ENCODE peak calls at places on chromosomes 4 and X, in five cellular contexts. T is cardiac muscle cell, U is heart left ventricle, G is GM12878, Q is tibial artery. R is an unnamed sample. For H3K4me1, the result is how much of the 10 kb centered on the place peaks cover.

GRCh38 chr4:36325499-36325898 is 44.1 kb downstream of the DTHD1 start:
- DNase-seq in T (no peak), U (no peak), G (peak), Q (no peak), R (no peak)

GRCh38 chrX:81121513-81122363 is 80.0 kb downstream of the HMGN5 start:
- DNase-seq in T (peak), U (peak), G (peak), Q (peak), R (peak)

GRCh38 chr4:184719407-184719806 is 14.5 kb downstream of the CENPU start:
- DNase-seq in T (no peak), U (no peak), G (no peak), Q (no peak), R (no peak)

GRCh38 chrX:136159615-136160025 is 12.3 kb downstream of the FHL1 start:
- DNase-seq in T (no peak), U (no peak), G (no peak), Q (no peak), R (no peak)

GRCh38 chrX:32448945-32449344 is 762.4 kb downstream of the DMD start:
- DNase-seq in T (no peak), U (no peak), G (peak), Q (no peak), R (no peak)

GRCh38 chr4:145481164-145481941 is at the start of gene SMAD1:
- DNase-seq in T (peak), U (peak), G (no peak), Q (peak), R (peak)

GRCh38 chrX:140439455-140439854 is 65.4 kb downstream of the SOX3 start:
- DNase-seq in T (no peak), U (no peak), G (no peak), Q (no peak), R (no peak)

GRCh38 chr4:97867557-97868091 is 275.7 kb downstream of the STPG2 start:
- DNase-seq in T (no peak), U (no peak), G (no peak), Q (no peak), R (peak)

GRCh38 chr4:793109-793861 is 32.6 kb downstream of the CPLX1 start:
- DNase-seq in T (no peak), U (no peak), G (no peak), Q (no peak), R (no peak)

GRCh38 chr4:89285735-89286134 is 21.9 kb downstream of the GPRIN3 start:
- DNase-seq in T (no peak), U (no peak), G (no peak), Q (no peak), R (no peak)

GRCh38 chr4:89287945-89288344 is 19.7 kb downstream of the GPRIN3 start:
- DNase-seq in T (no peak), U (no peak), G (no peak), Q (no peak), R (no peak)

GRCh38 chr4:89283975-89284556 is 23.5 kb downstream of the GPRIN3 start:
- DNase-seq in T (no peak), U (no peak), G (no peak), Q (no peak), R (no peak)

GRCh38 chr4:89283226-89283974 is 24.2 kb downstream of the GPRIN3 start:
- DNase-seq in T (peak), U (no peak), G (no peak), Q (no peak), R (no peak)

GRCh38 chr4:89284828-89285227 is 22.8 kb downstream of the GPRIN3 start:
- DNase-seq in T (no peak), U (peak), G (no peak), Q (no peak), R (no peak)
- H3K4me1 ChIP-seq in T (under half), U (under half), G (under half), Q (under half), R (under half)

GRCh38 chr4:7824218-7824617 is 115.4 kb downstream of the AFAP1 start:
- DNase-seq in T (peak), U (no peak), G (no peak), Q (no peak), R (no peak)

GRCh38 chr4:7821245-7822165 is 118.2 kb downstream of the AFAP1 start:
- DNase-seq in T (peak), U (no peak), G (no peak), Q (no peak), R (peak)

GRCh38 chr4:7820031-7820825 is 119.4 kb downstream of the AFAP1 start:
- DNase-seq in T (no peak), U (no peak), G (no peak), Q (no peak), R (no peak)

GRCh38 chr4:7823416-7823824 is 116.2 kb downstream of the AFAP1 start:
- DNase-seq in T (peak), U (peak), G (no peak), Q (peak), R (peak)

GRCh38 chr4:7822858-7823257 is 116.8 kb downstream of the AFAP1 start:
- DNase-seq in T (no peak), U (peak), G (no peak), Q (peak), R (no peak)
- H3K4me1 ChIP-seq in T (under half), U (half or more), G (under half), Q (under half), R (half or more)

GRCh38 chr4:147737623-147738022 is 5.7 kb downstream of the ARHGAP10 start:
- DNase-seq in T (no peak), U (no peak), G (no peak), Q (no peak), R (no peak)
- H3K4me1 ChIP-seq in T (under half), U (half or more), G (under half), Q (under half), R (under half)

DNA sequence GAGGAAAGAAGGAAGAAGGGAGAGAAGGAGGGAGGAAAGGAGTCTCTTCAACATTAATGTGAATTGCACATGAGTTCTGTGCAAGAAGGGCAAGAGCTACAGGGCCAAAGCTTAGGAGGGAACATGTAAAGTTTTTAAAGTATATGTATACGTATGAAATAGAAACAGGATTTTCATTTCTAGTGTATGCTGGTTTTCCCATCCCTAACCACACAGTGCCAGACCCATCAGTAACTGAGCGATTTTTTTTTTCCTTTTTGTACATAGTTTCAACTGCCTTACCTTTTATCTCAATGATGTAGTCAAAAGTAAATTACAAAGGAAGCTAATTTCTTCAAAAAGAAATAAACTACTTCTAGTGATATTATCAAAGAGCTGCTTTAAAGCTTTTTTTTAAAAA is 157.6 kb downstream of the SH3KBP1 start:
- DNase-seq in T (no peak), U (no peak), G (no peak), Q (no peak), R (no peak)
- H3K4me1 ChIP-seq in T (under half), U (under half), G (under half), Q (under half), R (under half)

GRCh38 chrX:152895724-152896420 is 2.0 kb upstream of the ZNF185 start:
- DNase-seq in T (no peak), U (no peak), G (no peak), Q (no peak), R (no peak)

GRCh38 chrX:152895121-152895520 is 2.7 kb upstream of the ZNF185 start:
- DNase-seq in T (no peak), U (no peak), G (no peak), Q (no peak), R (no peak)

GRCh38 chrX:152897216-152898144 is at the start of gene ZNF185:
- DNase-seq in T (peak), U (no peak), G (no peak), Q (no peak), R (no peak)

GRCh38 chrX:152898442-152898841 is 575 bp downstream of the ZNF185 start:
- DNase-seq in T (no peak), U (no peak), G (no peak), Q (no peak), R (no peak)

GRCh38 chrX:152896450-152896849 is 1.4 kb upstream of the ZNF185 start:
- DNase-seq in T (no peak), U (no peak), G (no peak), Q (no peak), R (no peak)
- H3K4me1 ChIP-seq in T (under half), U (under half), G (under half), Q (under half), R (under half)

R was measured in BE2C.